ENCODE peak calls at places on chromosomes 6 and 20, in ten cellular contexts. N, D, Q, F, V, S, G, K, W and A are unnamed samples.

GRCh38 chr6:36358235-36358915 is 21.7 kb upstream of the BNIP5 start:
- DNase-seq in K (peak), Q (no peak), N (no peak), D (no peak), G (no peak), W (no peak), F (no peak), V (no peak), S (no peak), A (no peak)

GRCh38 chr6:136181191-136181833 is 68.8 kb downstream of the MTFR2 start:
- DNase-seq in K (no peak), W (no peak), F (no peak), G (no peak), N (no peak), Q (no peak), D (no peak), V (no peak), S (no peak), A (no peak)

GRCh38 chr20:44066645-44067606 is 120.1 kb downstream of the JPH2 start:
- DNase-seq in K (no peak), D (no peak), F (no peak), W (no peak), N (no peak), Q (no peak), G (no peak), S (no peak), V (no peak), A (peak)

GRCh38 chr6:7813704-7814103 is 87.8 kb downstream of the BMP6 start:
- DNase-seq in S (no peak), K (no peak), D (no peak), W (no peak), V (no peak), G (peak), N (no peak), F (no peak), Q (no peak), A (no peak)

GRCh38 chr20:32116079-32116521 is 6.6 kb downstream of the TM9SF4 start:
- DNase-seq in W (no peak), K (no peak), N (peak), G (no peak), S (peak), F (no peak), Q (peak), D (no peak), V (peak), A (no peak)

GRCh38 chr6:3195377-3195694 is 32.1 kb downstream of the TUBB2B start:
- DNase-seq in K (no peak), G (no peak), N (peak), Q (no peak), F (no peak), S (no peak), V (no peak), D (no peak), W (no peak), A (no peak)

GRCh38 chr6:119034827-119035458 is 43.5 kb downstream of the FAM184A start:
- DNase-seq in S (no peak), Q (peak), F (no peak), W (no peak), G (no peak), K (no peak), N (no peak), D (no peak), V (no peak), A (no peak)

GRCh38 chr20:21234816-21235215 is 68.3 kb upstream of the XRN2 start:
- DNase-seq in G (no peak), S (peak), V (peak), D (no peak), F (no peak), N (peak), W (no peak), Q (no peak), K (no peak), A (no peak)

GRCh38 chr20:46311039-46311650 is 2.8 kb upstream of the CDH22 start:
- DNase-seq in W (no peak), S (peak), D (no peak), N (no peak), V (no peak), G (peak), K (no peak), Q (peak), F (no peak), A (no peak)

GRCh38 chr6:38353310-38354032 is 286.3 kb downstream of the BTBD9 start:
- DNase-seq in S (no peak), N (no peak), F (no peak), D (no peak), W (no peak), G (no peak), K (no peak), Q (no peak), V (no peak), A (no peak)

GRCh38 chr6:14211596-14211961 is 94.0 kb downstream of the CD83 start:
- DNase-seq in S (no peak), F (no peak), D (no peak), Q (peak), G (no peak), N (peak), W (peak), V (no peak), K (peak), A (peak)

GRCh38 chr6:137693737-137694136 is 173.3 kb upstream of the TNFAIP3 start:
- DNase-seq in D (no peak), K (no peak), S (no peak), F (no peak), V (no peak), G (no peak), N (no peak), Q (no peak), W (no peak), A (no peak)

GRCh38 chr6:127980996-127981395 is 80.1 kb upstream of the THEMIS start:
- DNase-seq in S (no peak), V (no peak), W (no peak), K (no peak), G (no peak), D (no peak), Q (no peak), N (no peak), F (no peak), A (no peak)

GRCh38 chr20:48234951-48235350 is 449.7 kb upstream of the SULF2 start:
- DNase-seq in N (no peak), F (no peak), D (no peak), Q (no peak), K (no peak), S (no peak), W (no peak), G (no peak), V (no peak), A (no peak)

GRCh38 chr6:167684276-167685104 is 142.2 kb upstream of the AFDN start:
- DNase-seq in K (peak), N (no peak), F (no peak), S (peak), D (no peak), W (no peak), G (no peak), V (no peak), Q (no peak), A (no peak)